ENCODE peak calls at places on chromosomes 6 and 20, in nine cellular contexts. F, J, C, U, K, N, D, L and W are unnamed samples.

GRCh38 chr6:4913705-4914411 is 90.0 kb downstream of the RPP40 start:
- DNase-seq in F (no peak), D (no peak), L (no peak), N (no peak), U (no peak), J (no peak), K (no peak), C (no peak), W (no peak)

GRCh38 chr6:139173172-139173571 is 38.3 kb downstream of the HECA start:
- DNase-seq in D (no peak), K (no peak), C (no peak), F (no peak), L (no peak), N (no peak), U (no peak), J (no peak), W (no peak)

GRCh38 chr6:156694679-156695078 is 82.5 kb upstream of the ARID1B start:
- DNase-seq in C (no peak), N (no peak), U (no peak), L (no peak), K (no peak), J (no peak), F (no peak), D (no peak), W (no peak)

GRCh38 chr6:134553941-134554340 is 236.0 kb upstream of the SGK1 start:
- DNase-seq in D (no peak), C (no peak), F (no peak), J (no peak), N (no peak), K (no peak), L (no peak), U (no peak), W (no peak)

GRCh38 chr6:17280138-17280537 is 1.0 kb upstream of the RBM24 start:
- DNase-seq in J (no peak), U (no peak), C (no peak), K (no peak), L (no peak), D (no peak), N (no peak), F (no peak), W (no peak)

GRCh38 chr6:41694815-41695536 is 40.4 kb downstream of the TFEB start:
- DNase-seq in D (no peak), J (no peak), L (no peak), F (no peak), K (no peak), U (no peak), C (no peak), N (no peak), W (no peak)

GRCh38 chr20:25220021-25220730 is 24.7 kb downstream of the ENTPD6 start:
- DNase-seq in D (no peak), F (no peak), L (no peak), U (no peak), C (no peak), K (peak), J (no peak), N (no peak), W (no peak)

GRCh38 chr6:43013843-43014433 is at the start of the genes KLHDC3 and MEA1:
- DNase-seq in U (peak), L (peak), C (peak), K (peak), N (peak), D (peak), J (peak), F (peak), W (peak)

GRCh38 chr6:135901776-135902524 is 50.4 kb downstream of the PDE7B start:
- DNase-seq in U (peak), J (peak), C (no peak), F (no peak), L (no peak), D (no peak), N (no peak), K (no peak), W (peak)